ENCODE peak calls at places on chromosomes 5 and 9, in six cellular contexts. A is NCI-H146; M is NCI-H2171 treated with DMSO at 0.1 percent for 48 hours; Y is T-cell; Z is fibroblast of the aortic adventitia; G is effector CD4-positive, alpha-beta T cell. P is an unnamed sample.

GRCh38 chr5:39760385-39761198 is 335.8 kb upstream of the DAB2 start:
- DNase-seq in A (no peak), M (no peak), Y (no peak), Z (peak), G (no peak), P (no peak)

GRCh38 chr5:176541338-176542134 is 4.3 kb upstream of the RNF44 start:
- DNase-seq in A (peak), M (peak), Y (peak), Z (no peak), G (peak), P (peak)

GRCh38 chr5:181159286-181160143 is 12.1 kb downstream of the OR2V2 start:
- DNase-seq in A (peak), M (peak), Y (peak), Z (peak), G (peak), P (peak)

GRCh38 chr9:113573959-113574352 is 110.4 kb downstream of the RGS3 start:
- DNase-seq in A (no peak), M (no peak), Y (no peak), Z (no peak), G (no peak), P (no peak)

GRCh38 chr5:124504081-124504916 is 242.1 kb downstream of the ZNF608 start:
- DNase-seq in A (no peak), M (no peak), Y (no peak), Z (no peak), G (no peak), P (no peak)

GRCh38 chr5:40428129-40428528 is 251.6 kb upstream of the PTGER4 start:
- DNase-seq in A (no peak), M (no peak), Y (no peak), Z (peak), G (no peak), P (no peak)

GRCh38 chr9:125495137-125496119 is 211.6 kb downstream of the MAPKAP1 start:
- DNase-seq in A (no peak), M (no peak), Y (no peak), Z (no peak), G (no peak), P (no peak)

GRCh38 chr9:129633207-129633606 is 7.2 kb downstream of the NTMT1 start:
- DNase-seq in A (no peak), M (no peak), Y (no peak), Z (no peak), G (no peak), P (no peak)

GRCh38 chr9:99354104-99354503 is 132.0 kb downstream of the SEC61B start:
- DNase-seq in A (no peak), M (no peak), Y (no peak), Z (peak), G (no peak), P (no peak)

GRCh38 chr5:179696605-179697004 is 2.2 kb upstream of the CANX start:
- DNase-seq in A (no peak), M (no peak), Y (no peak), Z (no peak), G (no peak), P (no peak)

GRCh38 chr9:35540315-35540714 is 50.4 kb downstream of the RUSC2 start:
- DNase-seq in A (no peak), M (no peak), Y (no peak), Z (no peak), G (no peak), P (no peak)

GRCh38 chr9:108746001-108746400 is 109.8 kb downstream of the ACTL7B start:
- DNase-seq in A (no peak), M (peak), Y (no peak), Z (no peak), G (no peak), P (no peak)

GRCh38 chr9:135087489-135087791 is at the start of gene OLFM1:
- DNase-seq in A (peak), M (peak), Y (no peak), Z (peak), G (no peak), P (no peak)

GRCh38 chr9:93304574-93305496 is 120.9 kb downstream of the WNK2 start:
- DNase-seq in A (peak), M (peak), Y (no peak), Z (peak), G (no peak), P (peak)

GRCh38 chr5:170137694-170138214 is 32.1 kb downstream of the FOXI1 start:
- DNase-seq in A (no peak), M (no peak), Y (no peak), Z (no peak), G (no peak), P (no peak)

GRCh38 chr5:103894882-103895281 is 332.3 kb upstream of the NUDT12 start:
- DNase-seq in A (peak), M (no peak), Y (no peak), Z (no peak), G (no peak), P (no peak)

GRCh38 chr5:76685598-76686169 is 30.2 kb upstream of the F2R start:
- DNase-seq in A (no peak), M (no peak), Y (no peak), Z (no peak), G (no peak), P (no peak)

GRCh38 chr5:9245071-9245470 is 300.8 kb downstream of the SEMA5A start:
- DNase-seq in A (no peak), M (no peak), Y (no peak), Z (no peak), G (no peak), P (no peak)

GRCh38 chr5:132008961-132009680 is 2.3 kb downstream of the ACSL6 start:
- DNase-seq in A (no peak), M (peak), Y (no peak), Z (no peak), G (no peak), P (no peak)

GRCh38 chr5:88687253-88687955 is 195.6 kb downstream of the MEF2C start:
- DNase-seq in A (no peak), M (no peak), Y (no peak), Z (no peak), G (no peak), P (no peak)

GRCh38 chr5:138186002-138186447 is 7.1 kb downstream of the KIF20A start:
- DNase-seq in A (no peak), M (no peak), Y (no peak), Z (no peak), G (no peak), P (no peak)

GRCh38 chr9:12818431-12819000 is 43.7 kb downstream of the LURAP1L start:
- DNase-seq in A (no peak), M (no peak), Y (no peak), Z (peak), G (no peak), P (no peak)

GRCh38 chr9:17600962-17601593 is 22.2 kb downstream of the SH3GL2 start:
- DNase-seq in A (no peak), M (no peak), Y (no peak), Z (peak), G (no peak), P (no peak)

GRCh38 chr9:1096155-1096964 is 46.2 kb downstream of the DMRT2 start:
- DNase-seq in A (no peak), M (peak), Y (no peak), Z (no peak), G (no peak), P (no peak)

GRCh38 chr9:134057311-134057665 is 10.5 kb downstream of the BRD3 start:
- DNase-seq in A (no peak), M (no peak), Y (no peak), Z (no peak), G (no peak), P (no peak)

GRCh38 chr5:40477856-40478546 is 201.7 kb upstream of the PTGER4 start:
- DNase-seq in A (no peak), M (no peak), Y (no peak), Z (peak), G (no peak), P (no peak)

P was measured in NCI-H1694.